ENCODE peak calls at places on chromosome 20, in ten cellular contexts. One of them, this sample, is unnamed.

GRCh38 chr20:36574278-36575065 is 1.1 kb downstream of the TGIF2 start:
- DNase-seq in ELR: peak; percentile 77
- DNase-seq in BJ: no peak
- DNase-seq in GM12891: peak; percentile 54
- DNase-seq in fibroblast of the aortic adventitia: peak; percentile 32
- DNase-seq in CD8-positive, alpha-beta T cell: peak; percentile 68
- DNase-seq in AG10803: peak; percentile 28
- DNase-seq in AG09319: no peak
- DNase-seq in M059J: peak; percentile 61
- DNase-seq in neural crest cell: peak; percentile 43
- DNase-seq in this sample: peak; percentile 48

GRCh38 chr20:59171986-59172385 is 8.4 kb downstream of the ZNF831 start:
- DNase-seq in ELR: no peak
- DNase-seq in BJ: no peak
- DNase-seq in GM12891: no peak
- DNase-seq in fibroblast of the aortic adventitia: no peak
- DNase-seq in CD8-positive, alpha-beta T cell: no peak
- DNase-seq in AG10803: no peak
- DNase-seq in AG09319: no peak
- DNase-seq in M059J: no peak
- DNase-seq in neural crest cell: no peak
- DNase-seq in this sample: no peak

GRCh38 chr20:32829291-32830005 is 9.7 kb downstream of the MAPRE1 start:
- DNase-seq in ELR: no peak
- DNase-seq in BJ: no peak
- DNase-seq in GM12891: no peak
- DNase-seq in fibroblast of the aortic adventitia: peak; percentile 68
- DNase-seq in CD8-positive, alpha-beta T cell: no peak
- DNase-seq in AG10803: peak; percentile 61
- DNase-seq in AG09319: no peak
- DNase-seq in M059J: no peak
- DNase-seq in neural crest cell: no peak
- DNase-seq in this sample: no peak

GRCh38 chr20:57198359-57199072 is 67.9 kb downstream of the BMP7 start:
- DNase-seq in ELR: peak; percentile 74
- DNase-seq in BJ: no peak
- DNase-seq in GM12891: no peak
- DNase-seq in fibroblast of the aortic adventitia: no peak
- DNase-seq in CD8-positive, alpha-beta T cell: no peak
- DNase-seq in AG10803: peak; percentile 13
- DNase-seq in AG09319: no peak
- DNase-seq in M059J: peak; percentile 28
- DNase-seq in neural crest cell: no peak
- DNase-seq in this sample: peak; percentile 12

GRCh38 chr20:40508821-40509220 is 180.2 kb downstream of the MAFB start:
- DNase-seq in ELR: peak; percentile 33
- DNase-seq in BJ: no peak
- DNase-seq in GM12891: no peak
- DNase-seq in fibroblast of the aortic adventitia: no peak
- DNase-seq in CD8-positive, alpha-beta T cell: no peak
- DNase-seq in AG10803: no peak
- DNase-seq in AG09319: no peak
- DNase-seq in M059J: peak; percentile 75
- DNase-seq in neural crest cell: no peak
- DNase-seq in this sample: no peak

GRCh38 chr20:35232575-35232974 is 6.1 kb downstream of the MMP24 start:
- DNase-seq in ELR: peak; percentile 52
- DNase-seq in BJ: peak; percentile 56
- DNase-seq in GM12891: no peak
- DNase-seq in fibroblast of the aortic adventitia: peak; percentile 67
- DNase-seq in CD8-positive, alpha-beta T cell: no peak
- DNase-seq in AG10803: peak; percentile 85
- DNase-seq in AG09319: peak; percentile 19
- DNase-seq in M059J: peak; percentile 84
- DNase-seq in neural crest cell: no peak
- DNase-seq in this sample: no peak

GRCh38 chr20:7392551-7392950 is 547.7 kb downstream of the HAO1 start:
- DNase-seq in ELR: peak; percentile 20
- DNase-seq in BJ: no peak
- DNase-seq in GM12891: no peak
- DNase-seq in fibroblast of the aortic adventitia: peak; percentile 59
- DNase-seq in CD8-positive, alpha-beta T cell: no peak
- DNase-seq in AG10803: peak; percentile 27
- DNase-seq in AG09319: peak; percentile 16
- DNase-seq in M059J: peak; percentile 13
- DNase-seq in neural crest cell: no peak
- DNase-seq in this sample: no peak

GRCh38 chr20:20685635-20686034 is 26.8 kb downstream of the RALGAPA2 start:
- DNase-seq in ELR: no peak
- DNase-seq in BJ: no peak
- DNase-seq in GM12891: no peak
- DNase-seq in fibroblast of the aortic adventitia: no peak
- DNase-seq in CD8-positive, alpha-beta T cell: no peak
- DNase-seq in AG10803: peak; percentile 22
- DNase-seq in AG09319: no peak
- DNase-seq in M059J: no peak
- DNase-seq in neural crest cell: no peak
- DNase-seq in this sample: no peak

GRCh38 chr20:4017051-4017702 is 1.8 kb upstream of the RNF24 start:
- DNase-seq in ELR: no peak
- DNase-seq in BJ: no peak
- DNase-seq in GM12891: no peak
- DNase-seq in fibroblast of the aortic adventitia: no peak
- DNase-seq in CD8-positive, alpha-beta T cell: no peak
- DNase-seq in AG10803: no peak
- DNase-seq in AG09319: no peak
- DNase-seq in M059J: peak; percentile 32
- DNase-seq in neural crest cell: no peak
- DNase-seq in this sample: no peak

GRCh38 chr20:63795178-63795830 is 35.8 kb downstream of the ZBTB46 start:
- DNase-seq in ELR: no peak
- DNase-seq in BJ: no peak
- DNase-seq in GM12891: no peak
- DNase-seq in fibroblast of the aortic adventitia: no peak
- DNase-seq in CD8-positive, alpha-beta T cell: no peak
- DNase-seq in AG10803: no peak
- DNase-seq in AG09319: no peak
- DNase-seq in M059J: no peak
- DNase-seq in neural crest cell: no peak
- DNase-seq in this sample: no peak